ENCODE peak calls at places on chromosomes 2 and 18, in four cellular contexts. S is ovary, T is astrocyte of the spinal cord, G is A673. U is an unnamed sample.

GRCh38 chr2:159996792-159997546 is 65.4 kb downstream of the PLA2R1 start:
- DNase-seq in T (peak; percentile 8), G (no peak), S (no peak), U (no peak)

GRCh38 chr2:100954044-100954420 is 48.1 kb upstream of the RPL31 start:
- DNase-seq in S (no peak), G (no peak), T (no peak), U (no peak)

GRCh38 chr2:127932199-127932877 is 46.6 kb upstream of the AMMECR1L start:
- DNase-seq in T (peak; percentile 34), G (no peak), S (no peak), U (no peak)

GRCh38 chr18:57931038-57931437 is 113.0 kb upstream of the NEDD4L start:
- DNase-seq in S (no peak), T (no peak), G (no peak), U (no peak)

GRCh38 chr2:60295591-60295962 is 257.9 kb downstream of the BCL11A start:
- DNase-seq in G (no peak), S (no peak), T (no peak), U (no peak)

GRCh38 chr2:224271854-224272620 is 129.9 kb downstream of the FAM124B start:
- DNase-seq in S (no peak), T (no peak), G (no peak), U (no peak)

GRCh38 chr2:7666561-7667259 is 749.5 kb downstream of the RNF144A start:
- DNase-seq in G (no peak), S (no peak), T (no peak), U (no peak)

GRCh38 chr2:30208453-30208852 is 22.9 kb upstream of the LBH start:
- DNase-seq in T (peak; percentile 82), G (peak; percentile 89), S (peak; percentile 70), U (peak; percentile 53)

GRCh38 chr18:49849331-49850217 is 36.2 kb upstream of the ACAA2 start:
- DNase-seq in T (peak; percentile 92), S (no peak), G (peak; percentile 54), U (peak; percentile 31)

GRCh38 chr18:31440787-31441186 is 6.8 kb upstream of the DSG3 start:
- DNase-seq in S (no peak), T (no peak), G (no peak), U (no peak)

GRCh38 chr2:16062471-16063250 is 122.3 kb downstream of the MYCN start:
- DNase-seq in T (no peak), G (no peak), S (no peak), U (no peak)

GRCh38 chr2:44218771-44219170 is 50.1 kb downstream of the PPM1B start:
- DNase-seq in G (no peak), T (no peak), S (no peak), U (no peak)

GRCh38 chr2:71926098-71926466 is 221.6 kb downstream of the CYP26B1 start:
- DNase-seq in T (no peak), S (no peak), G (no peak), U (no peak)

GRCh38 chr18:61350578-61350977 is 17.3 kb downstream of the CDH20 start:
- DNase-seq in G (no peak), T (no peak), S (no peak), U (no peak)

GRCh38 chr2:154457291-154457690 is 241.2 kb upstream of the KCNJ3 start:
- DNase-seq in T (no peak), S (no peak), G (no peak), U (no peak)

GRCh38 chr2:224938670-224939309 is 103.5 kb downstream of the DOCK10 start:
- DNase-seq in T (peak; percentile 84), S (no peak), G (no peak), U (no peak)

GRCh38 chr18:41753826-41754225 is 201.2 kb upstream of the PIK3C3 start:
- DNase-seq in G (no peak), T (no peak), S (no peak), U (no peak)

GRCh38 chr2:45458909-45459563 is 152.0 kb downstream of the SRBD1 start:
- DNase-seq in G (peak; percentile 25), T (peak; percentile 54), S (no peak), U (no peak)

GRCh38 chr2:24015562-24016375 is 5.9 kb downstream of the MFSD2B start:
- DNase-seq in S (no peak), T (peak; percentile 64), G (no peak), U (no peak)

GRCh38 chr2:232485333-232485756 is 2.3 kb downstream of the ECEL1 start:
- DNase-seq in S (peak; percentile 29), G (no peak), T (no peak), U (no peak)

GRCh38 chr2:7966032-7966431 is 715.8 kb upstream of the ID2 start:
- DNase-seq in G (no peak), T (no peak), S (no peak), U (no peak)

GRCh38 chr18:3264362-3264761 is 2.4 kb downstream of the MYL12B start:
- DNase-seq in G (no peak), S (no peak), T (no peak), U (no peak)

GRCh38 chr2:134241911-134242310 is 12.0 kb upstream of the MGAT5 start:
- DNase-seq in T (no peak), G (no peak), S (no peak), U (no peak)

GRCh38 chr2:239445771-239446524 is 45.1 kb upstream of the HDAC4 start:
- DNase-seq in S (peak; percentile 55), G (no peak), T (no peak), U (no peak)

GRCh38 chr2:45992021-45992745 is 305.0 kb upstream of the EPAS1 start:
- DNase-seq in T (peak; percentile 75), S (no peak), G (no peak), U (no peak)

GRCh38 chr18:55220523-55220922 is 261.3 kb upstream of the CCDC68 start:
- DNase-seq in G (no peak), T (peak; percentile 22), S (no peak), U (no peak)

GRCh38 chr2:31344447-31344846 is 70.1 kb downstream of the XDH start:
- DNase-seq in G (no peak), T (no peak), S (no peak), U (no peak)

GRCh38 chr2:31349684-31350083 is 64.9 kb downstream of the XDH start:
- DNase-seq in G (no peak), T (no peak), S (no peak), U (no peak)

GRCh38 chr2:31347319-31347718 is 67.2 kb downstream of the XDH start:
- DNase-seq in G (no peak), S (no peak), T (no peak), U (no peak)

GRCh38 chr2:31349160-31349559 is 65.4 kb downstream of the XDH start:
- DNase-seq in T (no peak), S (no peak), G (no peak), U (no peak)

GRCh38 chr2:31347788-31348187 is 66.8 kb downstream of the XDH start:
- DNase-seq in T (peak; percentile 44), G (no peak), S (no peak), U (no peak)
- H3K4me3 ChIP-seq in T (no peak overlapping the region), G (no peak overlapping the region), S (no peak overlapping the region), U (no peak overlapping the region)

GRCh38 chr18:78448106-78448505 is 531.5 kb upstream of the SALL3 start:
- DNase-seq in T (no peak), G (no peak), S (no peak), U (no peak)
- TF ChIP-seq CTCF in T (no peak), G (no peak), S (no peak), U (no peak)

DNA sequence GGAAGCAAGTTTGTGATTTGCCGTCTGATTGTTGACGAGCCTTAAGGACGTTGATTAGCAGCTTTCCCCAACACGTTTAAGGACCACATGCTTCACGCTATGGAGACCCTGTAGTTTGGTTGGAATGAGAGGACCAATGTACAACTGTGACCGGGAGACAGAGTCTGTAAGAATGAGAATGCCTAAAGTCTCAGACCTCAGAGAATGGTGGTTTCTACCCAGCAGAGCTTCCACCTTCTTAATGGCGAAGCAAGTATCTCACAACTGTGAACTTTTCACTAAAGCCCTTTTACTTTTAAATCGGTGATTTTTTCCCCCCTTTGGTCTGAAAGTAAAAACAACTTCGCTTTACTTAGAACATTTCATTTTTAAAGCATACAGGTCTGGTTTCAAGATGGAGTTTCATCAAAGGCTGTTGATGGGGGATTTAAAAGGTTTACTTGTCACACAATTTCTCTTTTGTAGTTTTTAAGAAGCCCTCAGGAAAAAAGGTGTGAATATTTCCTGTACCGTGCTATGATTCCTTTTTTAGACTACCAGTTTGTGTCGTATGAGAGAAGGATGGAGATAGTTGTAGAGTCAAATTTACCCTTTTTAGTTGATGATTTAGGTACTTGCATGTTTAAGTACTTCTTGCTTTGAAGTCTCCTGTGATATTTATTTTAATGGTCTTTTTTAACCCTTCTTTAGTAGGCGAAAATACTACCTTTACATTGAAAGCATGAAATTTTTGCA is 1.5 kb downstream of the TTC39C start:
- DNase-seq in T (peak; percentile 3), G (no peak), S (no peak), U (no peak)
- H3K4me3 ChIP-seq in T (peak overlapping the region; percentile 86), G (peak overlapping the region; percentile 89), S (peak overlapping the region; percentile 85), U (peak overlapping the region; percentile 93)

GRCh38 chr2:126307740-126308139 is 348.2 kb upstream of the GYPC start:
- DNase-seq in T (no peak), S (no peak), G (no peak), U (no peak)

GRCh38 chr2:126309185-126309584 is 346.8 kb upstream of the GYPC start:
- DNase-seq in T (no peak), S (no peak), G (no peak), U (no peak)

GRCh38 chr2:126302043-126302442 is 353.9 kb upstream of the GYPC start:
- DNase-seq in T (no peak), S (no peak), G (no peak), U (no peak)

GRCh38 chr2:126304147-126304546 is 351.8 kb upstream of the GYPC start:
- DNase-seq in G (no peak), S (no peak), T (no peak), U (no peak)

GRCh38 chr2:126306539-126306938 is 349.4 kb upstream of the GYPC start:
- DNase-seq in S (no peak), G (no peak), T (no peak), U (no peak)
- TF ChIP-seq CTCF in S (no peak), G (no peak), T (no peak), U (no peak)

GRCh38 chr2:131033786-131034121 is 59.5 kb downstream of the FAM168B start:
- DNase-seq in G (no peak), T (no peak), S (no peak), U (no peak)
- H3K4me3 ChIP-seq in G (no peak overlapping the region), T (no peak overlapping the region), S (no peak overlapping the region), U (no peak overlapping the region)

DNA sequence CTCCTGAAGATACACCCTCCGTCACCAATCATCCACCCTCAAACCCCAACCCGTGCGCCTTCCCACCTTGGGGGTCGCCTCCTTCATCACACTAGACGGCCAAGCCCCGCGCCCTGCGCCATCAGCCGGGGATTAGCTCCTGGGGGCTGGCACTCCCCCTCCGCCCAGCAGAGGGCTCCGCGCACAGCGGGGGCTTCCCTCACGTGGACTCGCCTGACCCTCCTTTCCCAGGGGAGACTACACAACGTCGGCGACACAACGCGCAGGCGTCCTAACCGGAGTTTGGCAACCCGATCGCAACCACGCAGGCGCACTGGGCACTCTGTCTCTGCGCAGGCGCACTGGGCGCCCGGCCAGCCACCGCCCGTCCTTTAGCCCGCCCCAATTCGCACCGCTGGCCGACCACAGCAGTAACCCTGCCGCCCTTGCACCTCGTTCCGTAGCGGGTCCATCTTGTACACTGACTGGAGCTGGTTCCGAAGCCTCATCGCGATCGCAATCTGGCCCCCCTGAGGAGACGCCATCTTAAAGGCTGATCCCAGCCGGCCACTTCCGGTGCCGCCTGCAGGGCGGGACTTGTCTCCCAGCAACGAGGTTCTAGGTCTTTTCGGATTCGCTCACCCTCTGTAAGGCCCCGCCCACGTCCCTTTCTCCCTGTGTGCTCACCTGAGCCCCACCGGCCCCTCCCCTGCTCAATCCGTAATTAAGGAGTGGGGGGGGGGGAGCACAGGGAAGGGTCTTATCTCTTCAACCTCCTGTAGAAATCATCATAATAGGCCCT is at the start of gene PCGF1:
- DNase-seq in S (peak; percentile 100), T (peak; percentile 98), G (peak; percentile 99), U (peak; percentile 100)
- TF ChIP-seq CTCF in S (no peak), T (peak; percentile 42), G (peak; percentile 72), U (peak; percentile 56)